ENCODE peak calls at places on chromosomes 7 and 10, in five cellular contexts. One of them, this sample, is unnamed.

GRCh38 chr10:69057951-69058297 is 30.0 kb upstream of the SRGN start:
- DNase-seq in chondrocyte: no peak
- DNase-seq in GM04503: no peak
- DNase-seq in choroid plexus epithelial cell: peak
- DNase-seq in GM04504: no peak
- DNase-seq in this sample: no peak

GRCh38 chr7:106358103-106358663 is 73.4 kb upstream of the NAMPT start:
- DNase-seq in chondrocyte: no peak
- DNase-seq in GM04504: no peak
- DNase-seq in choroid plexus epithelial cell: peak
- DNase-seq in GM04503: no peak
- DNase-seq in this sample: peak

GRCh38 chr7:76108540-76109233 is 60.8 kb downstream of the MDH2 start:
- DNase-seq in chondrocyte: no peak
- DNase-seq in GM04503: no peak
- DNase-seq in GM04504: no peak
- DNase-seq in choroid plexus epithelial cell: peak
- DNase-seq in this sample: peak

GRCh38 chr7:106313456-106313891 is 28.7 kb upstream of the NAMPT start:
- DNase-seq in GM04504: peak
- DNase-seq in chondrocyte: no peak
- DNase-seq in choroid plexus epithelial cell: peak
- DNase-seq in GM04503: peak
- DNase-seq in this sample: no peak

GRCh38 chr7:151429555-151430331 is 10.2 kb downstream of the CRYGN start:
- DNase-seq in GM04503: no peak
- DNase-seq in choroid plexus epithelial cell: no peak
- DNase-seq in chondrocyte: no peak
- DNase-seq in GM04504: no peak
- DNase-seq in this sample: no peak

GRCh38 chr10:133162178-133162909 is 2.3 kb downstream of the KNDC1 start:
- DNase-seq in chondrocyte: peak
- DNase-seq in choroid plexus epithelial cell: no peak
- DNase-seq in GM04504: no peak
- DNase-seq in GM04503: no peak
- DNase-seq in this sample: no peak

GRCh38 chr10:58512470-58513188 is at the start of gene BICC1:
- DNase-seq in GM04503: no peak
- DNase-seq in choroid plexus epithelial cell: peak
- DNase-seq in GM04504: no peak
- DNase-seq in chondrocyte: peak
- DNase-seq in this sample: no peak

GRCh38 chr10:107880185-107880584 is 715.7 kb upstream of the SORCS1 start:
- DNase-seq in chondrocyte: no peak
- DNase-seq in choroid plexus epithelial cell: no peak
- DNase-seq in GM04504: no peak
- DNase-seq in GM04503: no peak
- DNase-seq in this sample: no peak

GRCh38 chr10:98516352-98516751 is 69.6 kb upstream of the HPS1 start:
- DNase-seq in choroid plexus epithelial cell: no peak
- DNase-seq in chondrocyte: no peak
- DNase-seq in GM04504: no peak
- DNase-seq in GM04503: no peak
- DNase-seq in this sample: no peak

GRCh38 chr7:151007469-151007898 is 16.7 kb downstream of the NOS3 start:
- DNase-seq in GM04503: no peak
- DNase-seq in GM04504: no peak
- DNase-seq in chondrocyte: no peak
- DNase-seq in choroid plexus epithelial cell: peak
- DNase-seq in this sample: no peak

GRCh38 chr7:94338921-94339371 is 55.7 kb upstream of the COL1A2 start:
- DNase-seq in GM04504: peak
- DNase-seq in chondrocyte: no peak
- DNase-seq in choroid plexus epithelial cell: peak
- DNase-seq in GM04503: peak
- DNase-seq in this sample: no peak

GRCh38 chr7:143490719-143491306 is 13.1 kb downstream of the TAS2R41 start:
- DNase-seq in GM04504: no peak
- DNase-seq in chondrocyte: no peak
- DNase-seq in GM04503: no peak
- DNase-seq in choroid plexus epithelial cell: peak
- DNase-seq in this sample: no peak

This sample was measured in COLO829.